ENCODE peak calls at places on chromosomes 3 and 15, in four cellular contexts. Z is GM04504; F is stimulated activated CD4-positive, alpha-beta T cell treated with anti-CD3 and anti-CD28 coated beads, Interleukin-2, amount 100 ng/mL, for 48 hours; V is right lobe of liver. P is an unnamed sample.

GRCh38 chr3:68999605-69000004 is 13.9 kb downstream of the EOGT start:
- DNase-seq in Z (no peak), F (no peak), V (no peak), P (no peak)

GRCh38 chr3:142947799-142948575 is 15.5 kb downstream of the PAQR9 start:
- DNase-seq in Z (no peak), F (no peak), V (no peak), P (no peak)

GRCh38 chr15:83734487-83734886 is 80.6 kb downstream of the ADAMTSL3 start:
- DNase-seq in Z (no peak), F (no peak), V (no peak), P (no peak)

GRCh38 chr15:45393851-45394250 is 15.5 kb upstream of the GATM start:
- DNase-seq in Z (no peak), F (no peak), V (peak), P (no peak)

GRCh38 chr3:190094201-190094718 is 26.4 kb downstream of the P3H2 start:
- DNase-seq in Z (no peak), F (no peak), V (no peak), P (no peak)

GRCh38 chr3:155282416-155283091 is 10.9 kb downstream of the STRIT1 start:
- DNase-seq in Z (peak), F (no peak), V (no peak), P (no peak)

GRCh38 chr3:167078070-167078622 is 302.0 kb downstream of the ZBBX start:
- DNase-seq in Z (no peak), F (no peak), V (no peak), P (no peak)

GRCh38 chr15:100863406-100864198 is 16.0 kb upstream of the ALDH1A3 start:
- DNase-seq in Z (no peak), F (no peak), V (no peak), P (no peak)

GRCh38 chr15:89645680-89646079 is 9.6 kb downstream of the KIF7 start:
- DNase-seq in Z (no peak), F (no peak), V (no peak), P (no peak)

GRCh38 chr3:178436773-178437172 is 99.5 kb upstream of the KCNMB2 start:
- DNase-seq in Z (peak), F (no peak), V (no peak), P (no peak)

GRCh38 chr3:12897537-12898289 is 56.3 kb upstream of the RPL32 start:
- DNase-seq in Z (no peak), F (no peak), V (peak), P (no peak)

GRCh38 chr3:15171096-15171495 is 35.0 kb upstream of the CAPN7 start:
- DNase-seq in Z (no peak), F (no peak), V (no peak), P (no peak)

GRCh38 chr3:107892960-107893359 is 197.9 kb downstream of the CD47 start:
- DNase-seq in Z (no peak), F (no peak), V (no peak), P (no peak)

GRCh38 chr15:74364936-74365618 is 2.4 kb downstream of the CYP11A1 start:
- DNase-seq in Z (no peak), F (no peak), V (no peak), P (no peak)

GRCh38 chr3:185815391-185816282 is 9.2 kb downstream of the IGF2BP2 start:
- DNase-seq in Z (no peak), F (no peak), V (no peak), P (no peak)

GRCh38 chr3:149670742-149671492 is 13.1 kb upstream of the WWTR1 start:
- DNase-seq in Z (no peak), F (no peak), V (no peak), P (no peak)

GRCh38 chr15:29822685-29823459 is 604 bp upstream of the TJP1 start:
- DNase-seq in Z (peak), F (no peak), V (peak), P (no peak)

GRCh38 chr3:129313415-129313982 is 34.8 kb downstream of the HMCES start:
- DNase-seq in Z (no peak), F (no peak), V (no peak), P (no peak)

GRCh38 chr3:197516517-197516889 is 39.3 kb downstream of the BDH1 start:
- DNase-seq in Z (peak), F (peak), V (peak), P (no peak)

GRCh38 chr3:141405025-141405424 is 36.7 kb downstream of the ZBTB38 start:
- DNase-seq in Z (no peak), F (no peak), V (no peak), P (no peak)

GRCh38 chr15:37130356-37130755 is 30.0 kb upstream of the MEIS2 start:
- DNase-seq in Z (no peak), F (no peak), V (no peak), P (no peak)

P was measured in iPS DF 6.9.